ENCODE peak calls at places on chromosomes 12 and 14, in four cellular contexts. R is activated CD8-positive, alpha-beta T cell treated with anti-CD3 and anti-CD28 coated beads for 36 hours; Q is uterus; I is Jurkat, Clone E6-1. H is an unnamed sample.

GRCh38 chr12:67650528-67651379 is 2.2 kb downstream of the DYRK2 start:
- DNase-seq in R (peak; percentile 24), Q (no peak), I (no peak), H (no peak)

GRCh38 chr12:67919406-67919805 is 69.8 kb upstream of the IFNG-AS1 start:
- DNase-seq in R (no peak), Q (no peak), I (no peak), H (no peak)

GRCh38 chr14:23518716-23519115 is 32.8 kb downstream of the ZFHX2 start:
- DNase-seq in R (no peak), Q (no peak), I (no peak), H (no peak)

GRCh38 chr12:122838841-122839240 is 3.6 kb downstream of the HIP1R start:
- DNase-seq in R (no peak), Q (no peak), I (no peak), H (no peak)

GRCh38 chr12:107917912-107918800 is 143.7 kb downstream of the ASCL4 start:
- DNase-seq in R (no peak), Q (no peak), I (no peak), H (peak; percentile 80)

GRCh38 chr12:13882176-13882575 is 99.2 kb downstream of the GRIN2B start:
- DNase-seq in R (no peak), Q (no peak), I (no peak), H (no peak)

GRCh38 chr14:49991491-49991890 is 98.6 kb downstream of the ARF6 start:
- DNase-seq in R (no peak), Q (no peak), I (no peak), H (no peak)

GRCh38 chr12:32125455-32126084 is 18.9 kb downstream of the BICD1 start:
- DNase-seq in R (no peak), Q (no peak), I (no peak), H (no peak)

GRCh38 chr14:104797112-104798044 is 1.8 kb upstream of the AKT1 start:
- DNase-seq in R (peak; percentile 21), Q (no peak), I (no peak), H (no peak)

GRCh38 chr12:108310489-108310888 is 28.6 kb downstream of the CMKLR1 start:
- DNase-seq in R (no peak), Q (no peak), I (no peak), H (no peak)

GRCh38 chr14:20515846-20516245 is 10.5 kb downstream of the RNASE10 start:
- DNase-seq in R (no peak), Q (no peak), I (no peak), H (no peak)

GRCh38 chr12:15522574-15523187 is 200.4 kb downstream of the PTPRO start:
- DNase-seq in R (no peak), Q (no peak), I (peak; percentile 20), H (no peak)

GRCh38 chr14:40122978-40123648 is 690.9 kb upstream of the FBXO33 start:
- DNase-seq in R (no peak), Q (no peak), I (no peak), H (no peak)

GRCh38 chr12:3247077-3247476 is 169.9 kb downstream of the TSPAN9 start:
- DNase-seq in R (no peak), Q (no peak), I (no peak), H (no peak)

GRCh38 chr12:122793685-122794106 is 19.3 kb downstream of the CCDC62 start:
- DNase-seq in R (peak; percentile 9), Q (no peak), I (peak; percentile 64), H (no peak)